ENCODE peak calls at places on chromosomes 1 and 21, in five cellular contexts. L is fibroblast of lung, R is left ventricle myocardium superior, H is omental fat pad, Z is CD14-positive monocyte. K is an unnamed sample.

GRCh38 chr1:162343472-162343871 is 33.2 kb downstream of the SPATA46 start:
- DNase-seq in L (no peak), R (no peak), H (no peak), Z (no peak), K (no peak)

GRCh38 chr1:15141933-15142647 is 11.5 kb upstream of the TMEM51 start:
- DNase-seq in L (peak), R (peak), H (no peak), Z (no peak), K (peak)

GRCh38 chr1:220726634-220727033 is 21.5 kb upstream of the MTARC2 start:
- DNase-seq in L (no peak), R (no peak), H (no peak), Z (no peak), K (no peak)

GRCh38 chr1:218351617-218352438 is 6.7 kb downstream of the TGFB2 start:
- DNase-seq in L (peak), R (peak), H (no peak), Z (peak), K (peak)

GRCh38 chr1:201153474-201154388 is 543 bp downstream of the TMEM9 start:
- DNase-seq in L (no peak), R (no peak), H (no peak), Z (peak), K (no peak)

GRCh38 chr1:10378071-10378841 is 20.6 kb upstream of the PGD start:
- DNase-seq in L (peak), R (peak), H (no peak), Z (peak), K (peak)

GRCh38 chr1:221264848-221265247 is 385.6 kb downstream of the HLX start:
- DNase-seq in L (peak), R (no peak), H (no peak), Z (no peak), K (no peak)

GRCh38 chr1:54199151-54199764 is 572 bp downstream of the CYB5RL start:
- DNase-seq in L (peak), R (no peak), H (no peak), Z (no peak), K (no peak)

GRCh38 chr1:91567583-91567982 is 66.9 kb downstream of the CDC7 start:
- DNase-seq in L (no peak), R (no peak), H (no peak), Z (no peak), K (no peak)

GRCh38 chr1:146021046-146021445 is 489 bp downstream of the HJV start:
- DNase-seq in L (no peak), R (no peak), H (no peak), Z (no peak), K (no peak)

GRCh38 chr21:28334407-28334806 is 658.3 kb downstream of the LTN1 start:
- DNase-seq in L (no peak), R (no peak), H (no peak), Z (no peak), K (no peak)

GRCh38 chr1:160550572-160551034 is 27.5 kb upstream of the SLAMF6 start:
- DNase-seq in L (no peak), R (peak), H (no peak), Z (no peak), K (no peak)

GRCh38 chr1:64006276-64007051 is 197.0 kb upstream of the UBE2U start:
- DNase-seq in L (peak), R (no peak), H (no peak), Z (no peak), K (peak)

GRCh38 chr1:84772428-84772943 is 82.2 kb upstream of the SSX2IP start:
- DNase-seq in L (peak), R (peak), H (peak), Z (peak), K (peak)

GRCh38 chr1:70443739-70444138 is 32.7 kb downstream of the CTH start:
- DNase-seq in L (no peak), R (no peak), H (no peak), Z (no peak), K (no peak)

GRCh38 chr21:23968722-23969647 is 1638.3 kb downstream of the MRPL39 start:
- DNase-seq in L (peak), R (no peak), H (no peak), Z (no peak), K (peak)

GRCh38 chr1:54052470-54052933 is 502 bp downstream of the TMEM59 start:
- DNase-seq in L (peak), R (peak), H (no peak), Z (no peak), K (peak)

K was measured in fibroblast of pulmonary artery.